ENCODE peak calls at places on chromosomes 5 and 9, in six cellular contexts. N is heart right ventricle; B is adrenal gland; P is effector memory CD4-positive, alpha-beta T cell; T is mucosa of descending colon; W is kidney. V is an unnamed sample.

GRCh38 chr5:132414634-132415377 is 45.3 kb downstream of the SLC22A5 start:
- DNase-seq in T (no peak), N (no peak), W (no peak), B (no peak), P (no peak), V (no peak)

GRCh38 chr5:43042176-43042625 is 2.1 kb upstream of the ANXA2R start:
- DNase-seq in T (peak; percentile 81), P (peak; percentile 77), W (peak; percentile 92), B (peak; percentile 85), N (peak; percentile 74), V (no peak)

GRCh38 chr9:89481161-89481915 is 16.6 kb downstream of the SEMA4D start:
- DNase-seq in N (no peak), W (no peak), T (no peak), P (no peak), B (peak; percentile 46), V (no peak)

GRCh38 chr5:59799668-59800374 is 93.7 kb downstream of the PDE4D start:
- DNase-seq in W (no peak), N (no peak), P (no peak), B (no peak), T (no peak), V (no peak)

GRCh38 chr9:77980622-77981021 is 51.0 kb downstream of the GNAQ start:
- DNase-seq in P (no peak), W (no peak), T (no peak), B (no peak), N (no peak), V (no peak)

GRCh38 chr9:137370865-137371520 is 52.0 kb downstream of the EXD3 start:
- DNase-seq in B (no peak), T (no peak), N (no peak), W (peak; percentile 44), P (no peak), V (peak; percentile 62)

GRCh38 chr5:1746371-1747078 is 53.1 kb downstream of the MRPL36 start:
- DNase-seq in T (no peak), N (no peak), W (peak; percentile 67), B (no peak), P (no peak), V (peak; percentile 68)

GRCh38 chr5:10521466-10522223 is 42.2 kb upstream of the ANKRD33B start:
- DNase-seq in W (peak; percentile 15), T (no peak), B (no peak), N (no peak), P (no peak), V (peak; percentile 39)

GRCh38 chr9:69421908-69422801 is 97.1 kb downstream of the ENTREP1 start:
- DNase-seq in T (peak; percentile 45), P (peak; percentile 42), B (peak; percentile 77), N (peak; percentile 67), W (no peak), V (no peak)

GRCh38 chr9:26341545-26341944 is 551.1 kb downstream of the CAAP1 start:
- DNase-seq in P (no peak), B (no peak), T (no peak), W (no peak), N (no peak), V (no peak)

GRCh38 chr9:26346942-26347477 is 545.6 kb downstream of the CAAP1 start:
- DNase-seq in T (peak; percentile 28), P (no peak), W (no peak), N (no peak), B (no peak), V (no peak)
- H3K36me3 ChIP-seq in T (no peaks in the 10 kb centered on the region), P (no peaks in the 10 kb centered on the region), W (no peaks in the 10 kb centered on the region), N (no peaks in the 10 kb centered on the region), B (no peaks in the 10 kb centered on the region), V (no peaks in the 10 kb centered on the region)

DNA sequence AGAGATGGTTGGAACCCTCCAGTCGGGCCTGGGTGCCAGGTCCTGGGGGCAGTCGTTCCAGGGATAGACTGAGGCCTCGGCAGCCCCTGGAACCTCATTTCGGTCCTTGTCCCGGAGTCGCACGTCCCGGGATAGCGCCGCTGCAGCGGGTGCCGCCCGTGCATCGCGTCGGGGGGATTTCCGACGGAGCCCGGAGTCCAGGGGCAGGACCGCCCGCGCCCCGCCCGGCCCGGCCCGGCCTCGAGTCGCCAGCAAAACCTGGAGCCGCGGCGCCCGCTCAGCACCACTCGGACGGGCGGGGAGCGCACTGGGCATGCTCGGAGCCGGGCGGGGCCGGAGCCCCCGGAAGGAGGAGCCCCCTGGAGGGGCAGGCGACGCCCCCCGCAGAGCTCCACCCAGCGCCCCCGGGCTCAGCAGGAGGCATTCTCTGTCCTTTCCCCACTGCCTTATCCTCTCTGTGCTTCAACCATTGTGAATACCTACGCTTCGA is 1.6 kb upstream of the PTPN3 start:
- DNase-seq in N (peak; percentile 58), T (peak; percentile 86), W (peak; percentile 88), B (no peak), P (no peak), V (no peak)
- H3K4me3 ChIP-seq in N (peak overlapping the region; percentile 53), T (no peak overlapping the region), W (peak overlapping the region; percentile 60), B (no peak overlapping the region), P (no peak overlapping the region), V (no peak overlapping the region)

GRCh38 chr9:111407813-111408212 is 76.4 kb downstream of the ECPAS start:
- DNase-seq in W (no peak), B (no peak), T (no peak), P (no peak), N (no peak), V (no peak)

GRCh38 chr9:111412280-111412679 is 71.9 kb downstream of the ECPAS start:
- DNase-seq in P (no peak), W (no peak), B (no peak), T (no peak), N (no peak), V (no peak)

GRCh38 chr9:111413996-111414395 is 70.2 kb downstream of the ECPAS start:
- DNase-seq in B (no peak), T (no peak), N (no peak), W (no peak), P (no peak), V (no peak)

GRCh38 chr9:111414406-111414805 is 69.8 kb downstream of the ECPAS start:
- DNase-seq in P (no peak), T (no peak), N (no peak), W (no peak), B (no peak), V (no peak)

GRCh38 chr9:111411266-111411665 is 72.9 kb downstream of the ECPAS start:
- DNase-seq in W (no peak), P (no peak), T (no peak), B (no peak), N (no peak), V (no peak)
- H3K36me3 ChIP-seq in W (peaks cover 62% of the 10 kb centered on the region), P (peaks cover 61% of the 10 kb centered on the region), T (peaks cover 16% of the 10 kb centered on the region), B (no peaks in the 10 kb centered on the region), N (peaks cover 6% of the 10 kb centered on the region), V (peaks cover 98% of the 10 kb centered on the region)

DNA sequence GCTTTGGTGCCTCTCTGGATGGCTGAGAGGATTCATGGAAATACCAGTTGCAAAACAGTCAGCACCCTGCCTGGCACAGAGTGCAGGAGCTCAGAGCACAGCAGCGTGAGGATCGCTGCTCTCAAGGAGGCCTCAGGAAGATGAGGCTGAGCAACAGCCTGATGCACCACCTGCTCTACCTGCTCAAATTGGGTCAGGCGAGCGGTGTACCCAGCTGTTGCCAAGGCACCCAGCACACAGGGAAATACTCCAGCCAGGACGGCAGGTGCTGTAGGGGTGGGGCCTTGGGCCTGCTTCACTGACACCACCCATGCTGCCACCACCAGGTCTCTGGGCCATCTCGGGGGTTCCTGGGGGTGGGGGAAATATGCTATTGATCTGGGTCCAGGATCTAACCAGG is 4.3 kb downstream of the EEIG1 start:
- DNase-seq in B (peak; percentile 57), W (peak; percentile 80), P (no peak), N (no peak), T (peak; percentile 82), V (no peak)
- H3K4me3 ChIP-seq in B (no peak overlapping the region), W (peak overlapping the region; percentile 33), P (peak overlapping the region; percentile 87), N (no peak overlapping the region), T (no peak overlapping the region), V (no peak overlapping the region)

DNA sequence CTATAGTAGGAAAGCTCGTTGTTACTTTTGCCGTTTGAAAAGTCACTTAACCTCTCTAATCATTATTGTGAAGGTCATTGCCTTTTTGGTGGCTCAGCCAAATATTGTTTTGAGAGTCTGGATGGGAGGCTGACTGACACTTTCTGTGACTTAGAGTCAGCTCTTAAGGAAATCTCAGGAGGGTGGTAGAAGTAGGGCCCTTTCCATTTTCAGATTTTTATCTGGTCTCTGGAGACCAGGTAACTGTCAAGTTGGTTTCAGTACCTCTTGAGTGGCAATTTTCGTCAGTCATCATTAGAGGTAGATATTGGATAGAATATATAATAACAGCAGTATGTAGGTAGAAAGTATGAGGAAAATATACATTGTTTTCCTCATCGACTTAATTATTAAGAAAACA is 23.3 kb downstream of the UGCG start:
- DNase-seq in P (no peak), T (no peak), W (no peak), N (no peak), B (no peak), V (no peak)
- H3K36me3 ChIP-seq in P (peaks cover 6% of the 10 kb centered on the region), T (no peaks in the 10 kb centered on the region), W (peaks cover 3% of the 10 kb centered on the region), N (no peaks in the 10 kb centered on the region), B (no peaks in the 10 kb centered on the region), V (peaks cover 89% of the 10 kb centered on the region)

GRCh38 chr5:23466401-23466886 is 41.0 kb upstream of the PRDM9 start:
- DNase-seq in N (no peak), T (no peak), P (no peak), W (no peak), B (no peak), V (peak; percentile 79)
- H3K4me3 ChIP-seq in N (no peak overlapping the region), T (no peak overlapping the region), P (no peak overlapping the region), W (no peak overlapping the region), B (no peak overlapping the region), V (no peak overlapping the region)

GRCh38 chr5:179828756-179829421 is 8.2 kb downstream of the SQSTM1 start:
- DNase-seq in T (no peak), P (no peak), N (no peak), W (peak; percentile 24), B (no peak), V (no peak)

GRCh38 chr5:179827684-179828083 is 7.0 kb downstream of the SQSTM1 start:
- DNase-seq in B (peak; percentile 73), N (no peak), T (peak; percentile 77), P (no peak), W (peak; percentile 64), V (no peak)

GRCh38 chr5:179832039-179832745 is 11.5 kb downstream of the SQSTM1 start:
- DNase-seq in W (peak; percentile 59), P (no peak), T (no peak), N (no peak), B (no peak), V (no peak)

GRCh38 chr5:179833056-179833708 is 12.5 kb downstream of the SQSTM1 start:
- DNase-seq in W (peak; percentile 64), T (no peak), P (no peak), N (no peak), B (peak; percentile 57), V (no peak)

DNA sequence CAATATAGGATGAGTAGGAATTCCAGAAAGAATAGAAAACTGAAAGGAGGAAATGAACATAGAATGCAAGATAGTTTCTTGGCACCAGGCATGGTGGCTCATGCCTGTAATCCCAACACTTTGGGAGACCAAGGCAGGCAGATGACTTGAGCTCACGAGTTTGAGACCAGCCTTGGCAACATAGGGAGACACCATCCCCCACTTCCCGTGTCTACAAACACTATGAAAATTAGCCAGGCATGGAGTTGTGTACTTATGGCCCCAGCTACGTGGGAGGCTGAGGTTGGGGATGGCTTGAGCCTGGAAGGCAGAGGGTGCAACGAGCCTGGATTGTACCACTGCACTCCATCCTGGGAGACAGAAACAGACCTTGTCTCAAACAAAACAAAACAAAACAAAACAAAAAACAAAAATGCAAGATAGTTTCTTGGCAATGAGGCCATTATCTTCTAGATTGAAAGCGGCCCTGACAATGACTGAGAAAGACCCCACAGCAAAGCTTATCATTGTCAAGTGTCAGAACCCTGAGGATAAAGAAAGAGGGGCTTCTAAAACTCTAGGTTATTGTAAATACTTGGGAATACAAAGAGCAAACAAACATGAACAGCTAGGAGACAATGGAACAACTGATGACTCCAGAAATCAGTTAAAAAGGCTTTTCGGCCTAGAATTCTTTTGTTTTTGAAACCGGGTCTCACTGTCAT is 9.2 kb downstream of the SQSTM1 start:
- DNase-seq in W (peak; percentile 4), T (no peak), P (no peak), B (no peak), N (no peak), V (no peak)
- H3K36me3 ChIP-seq in W (peaks cover 72% of the 10 kb centered on the region), T (peaks cover 17% of the 10 kb centered on the region), P (peaks cover 84% of the 10 kb centered on the region), B (no peaks in the 10 kb centered on the region), N (peaks cover 40% of the 10 kb centered on the region), V (peaks cover 94% of the 10 kb centered on the region)

V was measured in RWPE2.